ENCODE peak calls at places on chromosome 10, in eight cellular contexts. E is GM03348, J is mesendoderm, W is ELR, U is HCT116, G is head of caudate nucleus, S is right lobe of liver, X is brain microvascular endothelial cell. Q is an unnamed sample.

GRCh38 chr10:1178506-1178905 is 122.3 kb downstream of the WDR37 start:
- DNase-seq in E (no peak), J (no peak), W (no peak), U (no peak), G (peak; percentile 8), S (no peak), X (no peak), Q (no peak)

GRCh38 chr10:102917314-102917961 is 656 bp upstream of the CNNM2 start:
- DNase-seq in E (peak; percentile 83), J (peak; percentile 81), W (peak; percentile 81), U (peak; percentile 55), G (peak; percentile 88), S (peak; percentile 85), X (peak; percentile 48), Q (peak; percentile 74)

GRCh38 chr10:119165171-119166110 is at the start of gene SFXN4:
- DNase-seq in E (peak; percentile 95), J (peak; percentile 64), W (peak; percentile 80), U (peak; percentile 44), G (peak; percentile 82), S (peak; percentile 90), X (peak; percentile 24), Q (peak; percentile 74)

GRCh38 chr10:36640626-36641025 is 484.8 kb upstream of the ANKRD30A start:
- DNase-seq in E (peak; percentile 74), J (no peak), W (no peak), U (no peak), G (no peak), S (no peak), X (no peak), Q (no peak)

GRCh38 chr10:103584216-103585010 is 90.9 kb downstream of the NEURL1 start:
- DNase-seq in E (peak; percentile 63), J (no peak), W (no peak), U (no peak), G (peak; percentile 38), S (no peak), X (no peak), Q (peak; percentile 60)

GRCh38 chr10:118032564-118032963 is 14.2 kb downstream of the RAB11FIP2 start:
- DNase-seq in E (no peak), J (no peak), W (no peak), U (no peak), G (no peak), S (no peak), X (no peak), Q (no peak)

GRCh38 chr10:73648975-73649829 is 6.6 kb downstream of the SYNPO2L start:
- DNase-seq in E (peak; percentile 29), J (peak; percentile 97), W (peak; percentile 22), U (no peak), G (peak; percentile 22), S (no peak), X (peak; percentile 37), Q (no peak)

GRCh38 chr10:118531105-118531851 is 64.2 kb downstream of the PRLHR start:
- DNase-seq in E (peak; percentile 41), J (no peak), W (peak; percentile 53), U (no peak), G (no peak), S (no peak), X (no peak), Q (no peak)

GRCh38 chr10:131079314-131079713 is 232.2 kb downstream of the TCERG1L start:
- DNase-seq in E (no peak), J (no peak), W (no peak), U (no peak), G (no peak), S (no peak), X (no peak), Q (no peak)

GRCh38 chr10:114391599-114391998 is 12.7 kb downstream of the AFAP1L2 start:
- DNase-seq in E (no peak), J (no peak), W (no peak), U (no peak), G (no peak), S (no peak), X (no peak), Q (no peak)

GRCh38 chr10:35639651-35640311 is 2.3 kb downstream of the FZD8 start:
- DNase-seq in E (peak; percentile 18), J (peak; percentile 90), W (no peak), U (no peak), G (no peak), S (no peak), X (peak; percentile 24), Q (no peak)

GRCh38 chr10:110006358-110007170 is 1.2 kb upstream of the ADD3 start:
- DNase-seq in E (peak; percentile 81), J (peak; percentile 47), W (peak; percentile 79), U (no peak), G (peak; percentile 49), S (peak; percentile 48), X (peak; percentile 78), Q (no peak)

GRCh38 chr10:5665380-5666323 is 743 bp downstream of the ASB13 start:
- DNase-seq in E (peak; percentile 61), J (no peak), W (peak; percentile 46), U (no peak), G (peak; percentile 32), S (peak; percentile 58), X (no peak), Q (no peak)

GRCh38 chr10:14945097-14945496 is 8.8 kb downstream of the DCLRE1C start:
- DNase-seq in E (no peak), J (no peak), W (peak; percentile 22), U (no peak), G (no peak), S (no peak), X (no peak), Q (no peak)

GRCh38 chr10:119650692-119651513 is at the start of gene BAG3:
- DNase-seq in E (peak; percentile 93), J (peak; percentile 91), W (peak; percentile 98), U (peak; percentile 80), G (peak; percentile 81), S (peak; percentile 98), X (peak; percentile 91), Q (peak; percentile 78)

GRCh38 chr10:47256753-47257336 is 43.2 kb upstream of the GDF10 start:
- DNase-seq in E (no peak), J (peak; percentile 89), W (no peak), U (no peak), G (no peak), S (peak; percentile 38), X (no peak), Q (no peak)

GRCh38 chr10:4766449-4766848 is 59.6 kb upstream of the AKR1E2 start:
- DNase-seq in E (no peak), J (no peak), W (peak; percentile 55), U (no peak), G (no peak), S (no peak), X (no peak), Q (no peak)

GRCh38 chr10:79404231-79404609 is 41.2 kb downstream of the ZCCHC24 start:
- DNase-seq in E (peak; percentile 89), J (peak; percentile 90), W (peak; percentile 35), U (no peak), G (no peak), S (peak; percentile 74), X (no peak), Q (no peak)